ENCODE peak calls at places on chromosomes 3 and 15, in nine cellular contexts. J is colonic mucosa, B is cardiac muscle cell, F is lower leg skin, I is RWPE1, N is IMR-90, Y is SK-N-SH, Q is fibroblast of mammary gland, M is Calu3. W is an unnamed sample.

GRCh38 chr3:105904251-105904650 is 35.4 kb upstream of the CBLB start:
- DNase-seq in I (no peak), B (no peak), Y (no peak), N (peak), F (no peak), M (no peak), J (no peak), Q (no peak), W (no peak)

GRCh38 chr3:115699741-115700140 is 76.4 kb downstream of the GAP43 start:
- DNase-seq in N (peak), B (peak), M (no peak), I (no peak), Y (no peak), F (no peak), J (no peak), Q (peak), W (no peak)

GRCh38 chr3:150222646-150223045 is 185.5 kb upstream of the TSC22D2 start:
- DNase-seq in Q (no peak), J (no peak), N (no peak), Y (no peak), F (peak), I (no peak), M (no peak), B (no peak), W (no peak)

GRCh38 chr15:76312540-76313174 is 1.4 kb upstream of the ETFA start:
- DNase-seq in I (peak), F (no peak), N (peak), J (no peak), Q (peak), M (peak), Y (no peak), B (no peak), W (no peak)

GRCh38 chr3:72152551-72153476 is 367.9 kb upstream of the PROK2 start:
- DNase-seq in B (peak), Y (peak), I (no peak), F (no peak), M (peak), Q (peak), N (peak), J (peak), W (no peak)

GRCh38 chr15:67945951-67946700 is 106.3 kb upstream of the RNU6-1 start:
- DNase-seq in N (peak), Y (no peak), F (no peak), J (no peak), B (peak), I (peak), Q (peak), M (peak), W (peak)

GRCh38 chr15:62749445-62749844 is 293.1 kb upstream of the TPM1 start:
- DNase-seq in M (no peak), F (no peak), B (no peak), N (peak), Y (no peak), I (no peak), Q (no peak), J (no peak), W (no peak)

GRCh38 chr15:70466895-70467529 is 296.3 kb downstream of the UACA start:
- DNase-seq in N (peak), M (peak), F (no peak), I (peak), B (peak), Y (peak), J (peak), Q (peak), W (peak)

GRCh38 chr3:37712387-37712786 is 149.3 kb upstream of the CTDSPL start:
- DNase-seq in J (no peak), F (no peak), B (no peak), Y (no peak), M (no peak), I (no peak), N (no peak), Q (no peak), W (no peak)

GRCh38 chr3:157436583-157437300 is at the start of gene PTX3:
- DNase-seq in I (peak), Q (peak), N (peak), J (peak), F (no peak), M (peak), B (peak), Y (peak), W (peak)

GRCh38 chr3:42936157-42936981 is 30.4 kb downstream of the ZNF662 start:
- DNase-seq in Q (peak), I (peak), M (peak), Y (no peak), B (peak), J (peak), N (peak), F (peak), W (no peak)

GRCh38 chr15:63041982-63042878 is at the start of gene TPM1:
- DNase-seq in J (peak), M (peak), I (peak), Q (peak), B (peak), F (peak), N (peak), Y (peak), W (peak)

GRCh38 chr15:93861956-93862741 is 369.2 kb upstream of the MCTP2 start:
- DNase-seq in I (no peak), Q (no peak), N (no peak), Y (peak), B (no peak), J (no peak), F (no peak), M (no peak), W (no peak)

GRCh38 chr3:122977645-122978466 is 49.7 kb downstream of the SEMA5B start:
- DNase-seq in B (peak), Q (peak), Y (peak), N (peak), F (no peak), I (no peak), M (peak), J (no peak), W (peak)

GRCh38 chr3:8371955-8372600 is 129.5 kb upstream of the LMCD1 start:
- DNase-seq in N (no peak), J (no peak), M (peak), I (no peak), Y (no peak), F (no peak), Q (no peak), B (peak), W (no peak)

GRCh38 chr3:8509961-8510360 is 8.3 kb downstream of the LMCD1 start:
- DNase-seq in N (peak), Q (peak), J (no peak), M (peak), I (no peak), F (no peak), B (peak), Y (no peak), W (no peak)

GRCh38 chr3:134189848-134190247 is 60.8 kb downstream of the RYK start:
- DNase-seq in I (no peak), M (no peak), J (no peak), B (no peak), F (no peak), N (peak), Y (no peak), Q (no peak), W (no peak)

GRCh38 chr3:35275768-35276167 is 363.6 kb upstream of the ARPP21 start:
- DNase-seq in N (no peak), Q (no peak), I (no peak), F (no peak), M (no peak), B (no peak), Y (no peak), J (no peak), W (no peak)

GRCh38 chr3:197501496-197501878 is 54.3 kb downstream of the BDH1 start:
- DNase-seq in J (peak), B (peak), F (no peak), Y (no peak), Q (peak), M (no peak), I (peak), N (peak), W (no peak)

GRCh38 chr3:159829056-159829995 is 159.3 kb upstream of the IL12A start:
- DNase-seq in F (peak), J (peak), Q (peak), B (peak), N (peak), I (peak), Y (peak), M (peak), W (no peak)

GRCh38 chr15:89998923-89999675 is 2.0 kb upstream of the ZNF710 start:
- DNase-seq in J (no peak), M (no peak), Y (no peak), N (no peak), Q (peak), I (no peak), F (no peak), B (no peak), W (no peak)

GRCh38 chr3:57952208-57952631 is 56.0 kb upstream of the FLNB start:
- DNase-seq in M (no peak), Y (peak), N (peak), F (no peak), J (no peak), Q (peak), B (peak), I (no peak), W (peak)

GRCh38 chr15:51475736-51476135 is 134.3 kb downstream of the GLDN start:
- DNase-seq in N (no peak), F (no peak), I (no peak), Y (no peak), Q (no peak), B (no peak), J (no peak), M (no peak), W (no peak)

GRCh38 chr3:62703423-62704167 is 171.6 kb downstream of the CADPS start:
- DNase-seq in F (no peak), M (no peak), B (no peak), J (no peak), I (no peak), N (no peak), Y (no peak), Q (no peak), W (no peak)

GRCh38 chr3:72829701-72830100 is 18.5 kb downstream of the SHQ1 start:
- DNase-seq in F (no peak), N (peak), M (no peak), Q (no peak), B (no peak), I (no peak), J (no peak), Y (no peak), W (no peak)

GRCh38 chr3:193621127-193621526 is 28.1 kb downstream of the OPA1 start:
- DNase-seq in B (no peak), Y (no peak), I (no peak), M (no peak), J (no peak), Q (no peak), F (no peak), N (no peak), W (no peak)

GRCh38 chr3:12170207-12170606 is 11.5 kb upstream of the TIMP4 start:
- DNase-seq in I (no peak), M (no peak), Q (peak), F (no peak), Y (no peak), J (no peak), B (peak), N (peak), W (no peak)

GRCh38 chr3:31041161-31041978 is 146.9 kb upstream of the GADL1 start:
- DNase-seq in Y (no peak), Q (peak), F (no peak), N (peak), M (peak), I (peak), B (peak), J (no peak), W (no peak)

GRCh38 chr15:50798684-50799083 is 33.2 kb upstream of the SPPL2A start:
- DNase-seq in F (no peak), N (peak), J (peak), I (peak), Q (peak), B (no peak), Y (no peak), M (peak), W (no peak)

GRCh38 chr3:51975857-51976549 is 1.1 kb downstream of the ABHD14A start:
- DNase-seq in F (peak), M (no peak), N (peak), J (peak), I (no peak), Q (peak), B (peak), Y (peak), W (peak)

GRCh38 chr3:54342676-54343075 is 220.3 kb downstream of the CACNA2D3 start:
- DNase-seq in N (no peak), F (no peak), M (no peak), Q (no peak), Y (no peak), B (no peak), I (no peak), J (no peak), W (peak)

GRCh38 chr3:13093687-13094086 is 20.5 kb upstream of the IQSEC1 start:
- DNase-seq in B (no peak), I (no peak), Q (no peak), F (no peak), J (no peak), Y (no peak), M (no peak), N (peak), W (no peak)

GRCh38 chr3:138638641-138639040 is 30.1 kb downstream of the FAIM start:
- DNase-seq in I (no peak), N (no peak), M (no peak), J (no peak), B (no peak), Y (no peak), Q (no peak), F (no peak), W (no peak)

GRCh38 chr15:80854104-80854503 is 74.9 kb downstream of the CEMIP start:
- DNase-seq in Y (no peak), N (no peak), M (no peak), F (no peak), J (no peak), I (no peak), Q (no peak), B (peak), W (no peak)

GRCh38 chr3:151881137-151881536 is 7.7 kb downstream of the SUCNR1 start:
- DNase-seq in Y (no peak), Q (no peak), N (no peak), I (no peak), J (no peak), M (no peak), B (no peak), F (no peak), W (no peak)

GRCh38 chr3:123586131-123586530 is 1.3 kb upstream of the HACD2 start:
- DNase-seq in N (no peak), M (peak), J (peak), I (peak), Q (peak), B (peak), F (no peak), Y (peak), W (peak)

GRCh38 chr3:165259518-165260193 is 63.5 kb upstream of the SLITRK3 start:
- DNase-seq in F (no peak), Q (peak), Y (no peak), M (no peak), N (no peak), J (no peak), B (peak), I (peak), W (no peak)

GRCh38 chr15:98177950-98178848 is 217.7 kb downstream of the ARRDC4 start:
- DNase-seq in M (peak), Y (peak), F (no peak), Q (peak), I (peak), J (peak), N (peak), B (peak), W (peak)

GRCh38 chr3:32239638-32240550 is 1.4 kb downstream of the CMTM8 start:
- DNase-seq in N (no peak), J (peak), Y (peak), B (peak), F (no peak), M (peak), Q (peak), I (peak), W (peak)
- TF ChIP-seq CTCF in N (no peak), J (no peak), Y (peak), B (peak), F (no peak), M (peak), Q (peak), I (peak), W (peak)

GRCh38 chr3:185680216-185680615 is 94.1 kb downstream of the SENP2 start:
- DNase-seq in B (no peak), I (no peak), J (no peak), Y (no peak), M (no peak), F (no peak), N (no peak), Q (peak), W (no peak)

GRCh38 chr3:185678027-185678426 is 91.9 kb downstream of the SENP2 start:
- DNase-seq in M (no peak), Q (no peak), N (no peak), Y (no peak), B (no peak), F (no peak), I (no peak), J (no peak), W (no peak)

GRCh38 chr3:185677146-185677829 is 91.2 kb downstream of the SENP2 start:
- DNase-seq in B (peak), Q (peak), M (peak), N (peak), I (peak), J (peak), Y (peak), F (no peak), W (no peak)
- TF ChIP-seq CTCF in B (peak), Q (peak), M (peak), N (peak), I (peak), J (peak), Y (peak), F (no peak), W (peak)

GRCh38 chr15:27707216-27707710 is 391.9 kb downstream of the OCA2 start:
- DNase-seq in J (no peak), Y (peak), M (no peak), B (no peak), Q (no peak), F (peak), I (no peak), N (no peak), W (no peak)
- TF ChIP-seq CTCF in J (no peak), Y (no peak), M (no peak), B (no peak), Q (no peak), F (no peak), I (no peak), N (no peak), W (no peak)

DNA sequence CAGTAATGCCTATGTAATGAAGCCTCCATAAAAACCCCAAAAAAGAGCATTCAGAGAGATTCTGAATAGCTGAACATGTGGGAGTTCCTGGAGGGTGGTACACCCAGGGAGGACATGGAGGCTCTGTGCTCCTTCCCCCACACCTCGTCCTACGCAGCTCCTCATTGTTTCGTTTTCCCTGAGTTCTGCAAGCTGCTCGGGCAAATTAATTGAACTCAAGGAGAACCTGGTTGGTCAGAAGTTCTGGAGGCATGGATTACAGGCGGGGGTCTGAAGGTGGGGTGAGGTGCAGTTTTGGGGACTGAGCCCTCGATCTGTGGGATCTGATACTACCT is 142.2 kb downstream of the MYO9A start:
- DNase-seq in M (no peak), I (no peak), B (no peak), N (no peak), Y (no peak), Q (no peak), J (no peak), F (no peak), W (no peak)
- TF ChIP-seq CTCF in M (no peak), I (no peak), B (no peak), N (no peak), Y (no peak), Q (no peak), J (no peak), F (no peak), W (no peak)

W was measured in nephron progenitor cell.